ENCODE peak calls at places on chromosomes 11 and 22, in six cellular contexts. F is left ventricle myocardium inferior; H is hippocampal formation; A is foreskin fibroblast; G is activated gamma-delta T cell treated with anti-CD3 and anti-CD28 coated beads, Interleukin-2, amount 50 U/mL, for 16 hours; J is activated CD4-positive, alpha-beta T cell treated with anti-CD3 and anti-CD28 coated beads, Interleukin-2, amount 50 U/mL, for 4 hours. V is an unnamed sample.

GRCh38 chr22:24685804-24686203 is 82.8 kb downstream of the GGT1 start:
- DNase-seq in F (peak), H (no peak), A (peak), G (no peak), J (no peak), V (no peak)

GRCh38 chr11:44309483-44310197 is at the start of gene ALX4:
- DNase-seq in F (peak), H (no peak), A (peak), G (no peak), J (no peak), V (no peak)

GRCh38 chr11:66327171-66328035 is 8.8 kb downstream of the RIN1 start:
- DNase-seq in F (no peak), H (no peak), A (peak), G (no peak), J (no peak), V (no peak)

GRCh38 chr11:133841279-133842043 is 3.9 kb downstream of the SPATA19 start:
- DNase-seq in F (no peak), H (no peak), A (no peak), G (no peak), J (no peak), V (no peak)

GRCh38 chr22:46381142-46381541 is 45.6 kb downstream of the TRMU start:
- DNase-seq in F (no peak), H (no peak), A (peak), G (no peak), J (no peak), V (no peak)

GRCh38 chr11:122197055-122197987 is 81.3 kb upstream of the BLID start:
- DNase-seq in F (no peak), H (no peak), A (peak), G (no peak), J (no peak), V (no peak)

GRCh38 chr11:96199563-96200025 is 143.4 kb downstream of the MAML2 start:
- DNase-seq in F (no peak), H (no peak), A (no peak), G (no peak), J (peak), V (no peak)

GRCh38 chr22:36541831-36542391 is 12.9 kb upstream of the EIF3D start:
- DNase-seq in F (no peak), H (no peak), A (peak), G (no peak), J (peak), V (no peak)

GRCh38 chr11:75925785-75926164 is 110.8 kb downstream of the UVRAG start:
- DNase-seq in F (no peak), H (no peak), A (peak), G (no peak), J (no peak), V (no peak)

GRCh38 chr11:67022341-67022933 is 497 bp upstream of the SYT12 start:
- DNase-seq in F (no peak), H (no peak), A (peak), G (no peak), J (no peak), V (no peak)

GRCh38 chr22:20115691-20116375 is at the start of gene RANBP1:
- DNase-seq in F (peak), H (no peak), A (no peak), G (no peak), J (no peak), V (no peak)

GRCh38 chr11:534592-535518 is 521 bp downstream of the HRAS start:
- DNase-seq in F (peak), H (no peak), A (peak), G (no peak), J (peak), V (peak)

GRCh38 chr11:10930224-10930960 is 72.5 kb upstream of the ZBED5 start:
- DNase-seq in F (no peak), H (no peak), A (peak), G (no peak), J (no peak), V (no peak)

GRCh38 chr11:86440305-86440716 is 65.6 kb downstream of the CCDC81 start:
- DNase-seq in F (peak), H (no peak), A (peak), G (no peak), J (no peak), V (no peak)

GRCh38 chr11:119126675-119127268 is 5.4 kb downstream of the HINFP start:
- DNase-seq in F (no peak), H (no peak), A (no peak), G (no peak), J (no peak), V (no peak)

GRCh38 chr11:66081505-66081904 is 11.4 kb downstream of the PACS1 start:
- DNase-seq in F (peak), H (peak), A (peak), G (peak), J (peak), V (peak)

GRCh38 chr11:31968774-31969433 is 122.0 kb upstream of the RCN1 start:
- DNase-seq in F (no peak), H (no peak), A (peak), G (no peak), J (no peak), V (no peak)

GRCh38 chr11:130070109-130070828 is 575 bp downstream of the APLP2 start:
- DNase-seq in F (peak), H (peak), A (peak), G (peak), J (peak), V (peak)

GRCh38 chr22:44365196-44365802 is 52.5 kb upstream of the SHISAL1 start:
- DNase-seq in F (no peak), H (no peak), A (no peak), G (no peak), J (no peak), V (no peak)

V was measured in NAMALWA.